ENCODE peak calls at places on chromosomes 11 and 22, in seven cellular contexts. One of them, this sample, is unnamed.

GRCh38 chr11:78460468-78460867 is 42.8 kb upstream of the GAB2 start:
- DNase-seq in left ventricle myocardium inferior: no peak
- DNase-seq in GM13977: peak; percentile 13
- DNase-seq in lung: no peak
- DNase-seq in cardiac muscle cell: no peak
- DNase-seq in lower lobe of right lung: no peak
- DNase-seq in fibroblast of pulmonary artery: peak; percentile 16
- DNase-seq in this sample: no peak

GRCh38 chr22:27515091-27515523 is 286.4 kb downstream of the MN1 start:
- DNase-seq in left ventricle myocardium inferior: peak; percentile 74
- DNase-seq in GM13977: no peak
- DNase-seq in lung: no peak
- DNase-seq in cardiac muscle cell: no peak
- DNase-seq in lower lobe of right lung: no peak
- DNase-seq in fibroblast of pulmonary artery: no peak
- DNase-seq in this sample: no peak

GRCh38 chr22:40250608-40251007 is 72.9 kb downstream of the TNRC6B start:
- DNase-seq in left ventricle myocardium inferior: no peak
- DNase-seq in GM13977: peak; percentile 55
- DNase-seq in lung: no peak
- DNase-seq in cardiac muscle cell: no peak
- DNase-seq in lower lobe of right lung: no peak
- DNase-seq in fibroblast of pulmonary artery: no peak
- DNase-seq in this sample: peak; percentile 52

GRCh38 chr11:120057595-120058581 is 80.0 kb downstream of the TRIM29 start:
- DNase-seq in left ventricle myocardium inferior: no peak
- DNase-seq in GM13977: peak; percentile 3
- DNase-seq in lung: no peak
- DNase-seq in cardiac muscle cell: no peak
- DNase-seq in lower lobe of right lung: no peak
- DNase-seq in fibroblast of pulmonary artery: peak; percentile 10
- DNase-seq in this sample: no peak

GRCh38 chr11:32561835-32562234 is 21.8 kb upstream of the EIF3M start:
- DNase-seq in left ventricle myocardium inferior: no peak
- DNase-seq in GM13977: no peak
- DNase-seq in lung: no peak
- DNase-seq in cardiac muscle cell: no peak
- DNase-seq in lower lobe of right lung: no peak
- DNase-seq in fibroblast of pulmonary artery: no peak
- DNase-seq in this sample: no peak

GRCh38 chr22:37330200-37331033 is 48.1 kb downstream of the CYTH4 start:
- DNase-seq in left ventricle myocardium inferior: no peak
- DNase-seq in GM13977: peak; percentile 68
- DNase-seq in lung: no peak
- DNase-seq in cardiac muscle cell: peak; percentile 92
- DNase-seq in lower lobe of right lung: no peak
- DNase-seq in fibroblast of pulmonary artery: peak; percentile 84
- DNase-seq in this sample: peak; percentile 76

GRCh38 chr11:102436546-102436945 is 16.0 kb downstream of the TMEM123 start:
- DNase-seq in left ventricle myocardium inferior: no peak
- DNase-seq in GM13977: no peak
- DNase-seq in lung: no peak
- DNase-seq in cardiac muscle cell: no peak
- DNase-seq in lower lobe of right lung: no peak
- DNase-seq in fibroblast of pulmonary artery: peak; percentile 53
- DNase-seq in this sample: no peak

GRCh38 chr22:50691521-50691920 is 18.9 kb downstream of the SHANK3 start:
- DNase-seq in left ventricle myocardium inferior: no peak
- DNase-seq in GM13977: peak; percentile 54
- DNase-seq in lung: no peak
- DNase-seq in cardiac muscle cell: peak; percentile 45
- DNase-seq in lower lobe of right lung: no peak
- DNase-seq in fibroblast of pulmonary artery: peak; percentile 71
- DNase-seq in this sample: peak; percentile 73

GRCh38 chr11:127693686-127694085 is 693.1 kb upstream of the KIRREL3 start:
- DNase-seq in left ventricle myocardium inferior: no peak
- DNase-seq in GM13977: no peak
- DNase-seq in lung: no peak
- DNase-seq in cardiac muscle cell: no peak
- DNase-seq in lower lobe of right lung: no peak
- DNase-seq in fibroblast of pulmonary artery: no peak
- DNase-seq in this sample: no peak

GRCh38 chr22:47202819-47203553 is 440.5 kb downstream of the TBC1D22A start:
- DNase-seq in left ventricle myocardium inferior: no peak
- DNase-seq in GM13977: no peak
- DNase-seq in lung: no peak
- DNase-seq in cardiac muscle cell: no peak
- DNase-seq in lower lobe of right lung: no peak
- DNase-seq in fibroblast of pulmonary artery: no peak
- DNase-seq in this sample: no peak

GRCh38 chr11:103800406-103801114 is 235.9 kb upstream of the DDI1 start:
- DNase-seq in left ventricle myocardium inferior: peak; percentile 23
- DNase-seq in GM13977: no peak
- DNase-seq in lung: no peak
- DNase-seq in cardiac muscle cell: no peak
- DNase-seq in lower lobe of right lung: no peak
- DNase-seq in fibroblast of pulmonary artery: peak; percentile 86
- DNase-seq in this sample: no peak

GRCh38 chr11:73252577-73253191 is 19.5 kb upstream of the P2RY6 start:
- DNase-seq in left ventricle myocardium inferior: no peak
- DNase-seq in GM13977: no peak
- DNase-seq in lung: no peak
- DNase-seq in cardiac muscle cell: peak; percentile 68
- DNase-seq in lower lobe of right lung: no peak
- DNase-seq in fibroblast of pulmonary artery: no peak
- DNase-seq in this sample: peak; percentile 37

GRCh38 chr11:75585271-75585670 is 23.2 kb downstream of the SERPINH1 start:
- DNase-seq in left ventricle myocardium inferior: no peak
- DNase-seq in GM13977: no peak
- DNase-seq in lung: no peak
- DNase-seq in cardiac muscle cell: no peak
- DNase-seq in lower lobe of right lung: no peak
- DNase-seq in fibroblast of pulmonary artery: no peak
- DNase-seq in this sample: no peak

GRCh38 chr11:35138606-35138948 is 394 bp upstream of the CD44 start:
- DNase-seq in left ventricle myocardium inferior: no peak
- DNase-seq in GM13977: no peak
- DNase-seq in lung: no peak
- DNase-seq in cardiac muscle cell: peak; percentile 16
- DNase-seq in lower lobe of right lung: no peak
- DNase-seq in fibroblast of pulmonary artery: no peak
- DNase-seq in this sample: no peak

GRCh38 chr22:24482586-24482985 is 12.5 kb upstream of the UPB1 start:
- DNase-seq in left ventricle myocardium inferior: no peak
- DNase-seq in GM13977: no peak
- DNase-seq in lung: no peak
- DNase-seq in cardiac muscle cell: no peak
- DNase-seq in lower lobe of right lung: no peak
- DNase-seq in fibroblast of pulmonary artery: peak; percentile 78
- DNase-seq in this sample: no peak

GRCh38 chr11:45180158-45180887 is 33.9 kb downstream of the PRDM11 start:
- DNase-seq in left ventricle myocardium inferior: peak; percentile 58
- DNase-seq in GM13977: peak; percentile 38
- DNase-seq in lung: peak; percentile 48
- DNase-seq in cardiac muscle cell: peak; percentile 75
- DNase-seq in lower lobe of right lung: peak; percentile 64
- DNase-seq in fibroblast of pulmonary artery: no peak
- DNase-seq in this sample: peak; percentile 42

GRCh38 chr22:35425971-35426800 is 26.2 kb downstream of the MCM5 start:
- DNase-seq in left ventricle myocardium inferior: no peak
- DNase-seq in GM13977: no peak
- DNase-seq in lung: no peak
- DNase-seq in cardiac muscle cell: no peak
- DNase-seq in lower lobe of right lung: no peak
- DNase-seq in fibroblast of pulmonary artery: no peak
- DNase-seq in this sample: no peak

GRCh38 chr11:75536786-75537629 is 11.3 kb upstream of the GDPD5 start:
- DNase-seq in left ventricle myocardium inferior: no peak
- DNase-seq in GM13977: peak; percentile 83
- DNase-seq in lung: no peak
- DNase-seq in cardiac muscle cell: no peak
- DNase-seq in lower lobe of right lung: no peak
- DNase-seq in fibroblast of pulmonary artery: no peak
- DNase-seq in this sample: peak; percentile 80

GRCh38 chr11:117771197-117771596 is 25.8 kb downstream of the DSCAML1 start:
- DNase-seq in left ventricle myocardium inferior: no peak
- DNase-seq in GM13977: no peak
- DNase-seq in lung: no peak
- DNase-seq in cardiac muscle cell: no peak
- DNase-seq in lower lobe of right lung: no peak
- DNase-seq in fibroblast of pulmonary artery: no peak
- DNase-seq in this sample: no peak

GRCh38 chr11:93487032-93487483 is 56.1 kb downstream of the SMCO4 start:
- DNase-seq in left ventricle myocardium inferior: no peak
- DNase-seq in GM13977: no peak
- DNase-seq in lung: no peak
- DNase-seq in cardiac muscle cell: peak; percentile 62
- DNase-seq in lower lobe of right lung: no peak
- DNase-seq in fibroblast of pulmonary artery: no peak
- DNase-seq in this sample: no peak

GRCh38 chr11:19237381-19237780 is 3.4 kb downstream of the E2F8 start:
- DNase-seq in left ventricle myocardium inferior: no peak
- DNase-seq in GM13977: no peak
- DNase-seq in lung: no peak
- DNase-seq in cardiac muscle cell: no peak
- DNase-seq in lower lobe of right lung: no peak
- DNase-seq in fibroblast of pulmonary artery: no peak
- DNase-seq in this sample: no peak

GRCh38 chr22:46569848-46570695 is 32.7 kb upstream of the CELSR1 start:
- DNase-seq in left ventricle myocardium inferior: peak; percentile 8
- DNase-seq in GM13977: no peak
- DNase-seq in lung: no peak
- DNase-seq in cardiac muscle cell: no peak
- DNase-seq in lower lobe of right lung: peak; percentile 37
- DNase-seq in fibroblast of pulmonary artery: no peak
- DNase-seq in this sample: no peak

DNA sequence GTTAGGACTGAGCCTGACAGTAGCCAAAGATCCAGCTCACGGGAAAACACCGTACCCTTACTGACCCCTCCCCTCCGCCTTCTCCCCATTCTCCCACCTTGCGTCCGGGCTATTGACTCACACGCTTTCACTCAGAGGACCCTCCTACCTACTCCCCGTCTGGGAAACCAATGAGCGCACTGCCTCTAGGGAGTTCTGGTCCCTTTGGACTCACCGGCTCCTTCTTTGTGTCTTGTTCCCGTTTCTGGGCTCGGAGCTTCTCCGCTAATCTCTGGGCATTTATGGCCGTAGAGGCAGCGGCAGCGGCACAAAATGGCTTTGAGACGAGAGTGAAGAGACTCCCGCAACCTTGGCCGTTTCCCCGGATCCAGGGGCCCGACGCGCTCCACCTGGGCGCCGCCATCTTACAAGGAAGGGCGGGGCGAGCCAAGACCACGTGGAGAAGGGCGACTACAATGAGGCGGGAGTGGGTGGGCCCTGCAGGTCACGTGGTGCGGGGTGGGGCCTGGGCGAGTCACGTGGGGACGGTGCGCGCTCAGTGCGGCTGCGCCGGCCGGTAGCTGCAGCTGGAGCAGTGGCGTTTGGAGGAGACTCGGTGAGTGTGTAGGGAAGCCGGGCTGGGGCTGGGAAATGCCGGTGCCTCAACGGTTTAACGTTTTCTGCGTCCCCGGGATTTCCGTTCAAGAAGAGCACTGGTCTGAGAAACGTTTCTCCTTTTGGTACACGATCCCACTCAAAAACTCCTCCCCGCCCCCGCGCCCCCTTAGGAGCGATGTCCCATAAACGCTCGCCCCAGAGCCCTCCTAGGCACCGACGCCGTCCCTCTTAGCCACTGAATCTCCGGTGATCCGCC is at the start of the genes FAM118B and RPUSD4:
- DNase-seq in left ventricle myocardium inferior: peak; percentile 99
- DNase-seq in GM13977: peak; percentile 97
- DNase-seq in lung: peak; percentile 99
- DNase-seq in cardiac muscle cell: peak; percentile 99
- DNase-seq in lower lobe of right lung: peak; percentile 98
- DNase-seq in fibroblast of pulmonary artery: peak; percentile 97
- DNase-seq in this sample: peak; percentile 99
- TF ChIP-seq CTCF in left ventricle myocardium inferior: no peak
- TF ChIP-seq CTCF in GM13977: no peak
- TF ChIP-seq CTCF in lung: no peak
- TF ChIP-seq CTCF in cardiac muscle cell: no peak
- TF ChIP-seq CTCF in lower lobe of right lung: no peak
- TF ChIP-seq CTCF in fibroblast of pulmonary artery: no peak
- TF ChIP-seq CTCF in this sample: no peak

DNA sequence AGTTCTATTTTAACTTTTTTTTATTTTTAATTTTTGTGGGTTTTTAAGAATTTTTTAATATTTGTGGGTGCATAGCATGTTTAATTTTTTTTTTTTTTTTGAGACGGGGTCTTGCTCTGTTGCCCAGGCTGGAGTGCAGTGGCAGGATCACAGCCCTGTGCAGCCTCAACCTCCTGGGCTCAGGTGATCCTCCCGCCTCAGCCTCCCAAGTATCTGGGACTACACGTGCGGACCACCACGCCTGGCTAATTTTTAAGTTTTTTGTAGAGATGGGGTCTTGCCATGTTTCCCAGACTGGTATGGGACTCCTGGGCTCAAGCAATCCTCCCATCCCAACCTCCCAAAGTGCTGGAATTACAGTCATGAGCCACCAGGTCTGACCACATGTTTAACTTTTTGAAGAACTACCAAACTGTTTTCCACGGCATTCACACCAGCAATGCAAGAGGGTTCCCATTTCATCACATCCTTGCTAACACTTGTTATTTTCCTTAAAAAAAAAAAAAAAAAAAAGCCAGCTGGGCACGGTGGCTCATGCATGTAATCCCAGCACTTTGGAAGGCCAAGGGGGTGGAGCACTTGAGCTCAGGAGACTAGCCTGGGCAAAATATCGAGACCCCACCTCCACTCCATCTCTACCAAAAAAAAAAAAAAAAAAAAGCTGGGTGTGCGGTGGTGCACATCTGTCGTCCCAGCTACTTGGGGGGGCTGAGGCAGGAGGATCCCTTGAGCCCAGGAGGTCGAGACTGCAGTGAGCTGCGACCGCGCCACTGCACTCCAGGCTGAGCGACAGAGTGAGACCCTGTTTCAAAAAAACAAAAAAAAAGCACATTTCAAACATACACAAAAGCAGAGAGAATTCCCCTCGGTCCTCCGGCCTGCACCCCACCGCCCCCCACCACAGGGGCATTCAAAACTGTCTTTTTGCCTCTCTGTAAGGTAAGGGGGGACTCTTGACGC is 16.7 kb upstream of the TXNRD2 start:
- DNase-seq in left ventricle myocardium inferior: peak; percentile 18
- DNase-seq in GM13977: no peak
- DNase-seq in lung: no peak
- DNase-seq in cardiac muscle cell: no peak
- DNase-seq in lower lobe of right lung: peak; percentile 23
- DNase-seq in fibroblast of pulmonary artery: peak; percentile 29
- DNase-seq in this sample: no peak
- TF ChIP-seq CTCF in left ventricle myocardium inferior: no peak
- TF ChIP-seq CTCF in GM13977: no peak
- TF ChIP-seq CTCF in lung: no peak
- TF ChIP-seq CTCF in cardiac muscle cell: no peak
- TF ChIP-seq CTCF in lower lobe of right lung: no peak
- TF ChIP-seq CTCF in fibroblast of pulmonary artery: no peak
- TF ChIP-seq CTCF in this sample: no peak

GRCh38 chr11:68300076-68300830 is 12.1 kb upstream of the LRP5 start:
- DNase-seq in left ventricle myocardium inferior: no peak
- DNase-seq in GM13977: no peak
- DNase-seq in lung: no peak
- DNase-seq in cardiac muscle cell: no peak
- DNase-seq in lower lobe of right lung: no peak
- DNase-seq in fibroblast of pulmonary artery: no peak
- DNase-seq in this sample: no peak
- TF ChIP-seq CTCF in left ventricle myocardium inferior: no peak
- TF ChIP-seq CTCF in GM13977: no peak
- TF ChIP-seq CTCF in lung: no peak
- TF ChIP-seq CTCF in cardiac muscle cell: no peak
- TF ChIP-seq CTCF in lower lobe of right lung: no peak
- TF ChIP-seq CTCF in fibroblast of pulmonary artery: no peak
- TF ChIP-seq CTCF in this sample: no peak

GRCh38 chr11:129018991-129019390 is 76.3 kb upstream of the TP53AIP1 start:
- DNase-seq in left ventricle myocardium inferior: no peak
- DNase-seq in GM13977: no peak
- DNase-seq in lung: no peak
- DNase-seq in cardiac muscle cell: no peak
- DNase-seq in lower lobe of right lung: no peak
- DNase-seq in fibroblast of pulmonary artery: no peak
- DNase-seq in this sample: no peak
- TF ChIP-seq CTCF in left ventricle myocardium inferior: no peak
- TF ChIP-seq CTCF in GM13977: no peak
- TF ChIP-seq CTCF in lung: no peak
- TF ChIP-seq CTCF in cardiac muscle cell: no peak
- TF ChIP-seq CTCF in lower lobe of right lung: no peak
- TF ChIP-seq CTCF in fibroblast of pulmonary artery: no peak
- TF ChIP-seq CTCF in this sample: no peak

This sample was measured in activated CD8-positive, alpha-beta T cell treated with anti-CD3 and anti-CD28 coated beads for 36 hours.